ENCODE peak calls at places on chromosomes 2 and 18, in nine cellular contexts. E is COR-L47; O is CD8-positive, alpha-beta memory T cell; R is Ammon's horn; N is mammary epithelial cell; B is HEK293T; I is adipocyte; A is NCI-H1092 treated with DMSO at 0.1 percent for 48 hours; G is H54. S is an unnamed sample.

GRCh38 chr2:214203744-214204289 is 207.0 kb upstream of the VWC2L start:
- DNase-seq in O (no peak), I (no peak), E (no peak), B (no peak), R (no peak), A (no peak), G (no peak), N (peak), S (peak)

GRCh38 chr2:20806286-20806685 is 16.6 kb downstream of the LDAH start:
- DNase-seq in I (peak), O (no peak), E (no peak), B (no peak), G (no peak), R (no peak), N (no peak), A (no peak), S (no peak)

GRCh38 chr2:119691651-119692245 is 12.7 kb downstream of the TMEM177 start:
- DNase-seq in A (no peak), N (no peak), R (no peak), G (no peak), O (no peak), E (no peak), I (no peak), B (no peak), S (no peak)

GRCh38 chr2:210617732-210618330 is 61.4 kb downstream of the CPS1 start:
- DNase-seq in O (no peak), G (peak), R (peak), B (peak), N (peak), I (peak), E (peak), A (peak), S (peak)

GRCh38 chr2:144834954-144835633 is 315.2 kb upstream of the ZEB2 start:
- DNase-seq in A (no peak), B (no peak), N (peak), E (no peak), O (no peak), R (peak), I (peak), G (no peak), S (no peak)

GRCh38 chr2:48126180-48126579 is 219.9 kb upstream of the FBXO11 start:
- DNase-seq in I (peak), B (no peak), E (no peak), R (peak), O (no peak), G (no peak), N (no peak), A (no peak), S (no peak)

GRCh38 chr18:44855681-44856080 is 175.0 kb downstream of the SETBP1 start:
- DNase-seq in N (peak), B (no peak), G (no peak), R (no peak), O (no peak), I (no peak), E (no peak), A (no peak), S (no peak)

GRCh38 chr18:22557160-22557941 is 139.6 kb upstream of the CTAGE1 start:
- DNase-seq in B (no peak), O (no peak), N (no peak), E (no peak), A (no peak), G (no peak), I (no peak), R (no peak), S (no peak)

GRCh38 chr2:26970928-26971627 is 641 bp downstream of the MAPRE3 start:
- DNase-seq in A (peak), G (no peak), O (peak), N (peak), R (peak), B (peak), E (no peak), I (peak), S (peak)

GRCh38 chr2:63942788-63943187 is 76.4 kb downstream of the VPS54 start:
- DNase-seq in O (no peak), A (no peak), G (no peak), I (no peak), B (no peak), R (no peak), N (no peak), E (no peak), S (no peak)

GRCh38 chr2:10980071-10980470 is 68.3 kb downstream of the KCNF1 start:
- DNase-seq in N (no peak), G (no peak), E (no peak), R (no peak), B (no peak), I (no peak), O (no peak), A (no peak), S (no peak)

GRCh38 chr2:234952270-234953115 is 676 bp downstream of the SH3BP4 start:
- DNase-seq in G (no peak), A (no peak), I (peak), O (no peak), E (no peak), N (no peak), R (no peak), B (no peak), S (no peak)

GRCh38 chr2:178700922-178701342 is 106.3 kb downstream of the TTN start:
- DNase-seq in E (peak), B (peak), N (peak), O (no peak), R (no peak), G (peak), A (no peak), I (peak), S (no peak)

GRCh38 chr18:28041366-28041765 is 135.6 kb downstream of the CDH2 start:
- DNase-seq in O (no peak), A (no peak), E (no peak), N (no peak), I (peak), R (peak), G (no peak), B (no peak), S (peak)

GRCh38 chr2:127106457-127106997 is 427 bp downstream of the BIN1 start:
- DNase-seq in N (peak), B (peak), A (no peak), G (no peak), R (no peak), O (no peak), E (no peak), I (no peak), S (no peak)

GRCh38 chr2:162073776-162074578 is at the start of gene DPP4:
- DNase-seq in B (peak), G (no peak), A (peak), I (peak), R (no peak), E (no peak), O (peak), N (no peak), S (peak)

GRCh38 chr18:22879279-22879678 is 53.8 kb upstream of the RBBP8 start:
- DNase-seq in B (no peak), R (no peak), E (no peak), G (no peak), N (no peak), I (no peak), A (no peak), O (no peak), S (peak)

GRCh38 chr2:213152065-213152794 is 818 bp upstream of the IKZF2 start:
- DNase-seq in A (peak), B (peak), O (peak), R (peak), E (peak), G (peak), N (peak), I (peak), S (peak)

GRCh38 chr2:105578166-105578565 is 166.5 kb upstream of the NCK2 start:
- DNase-seq in R (no peak), I (no peak), B (no peak), O (no peak), E (no peak), N (no peak), A (no peak), G (no peak), S (no peak)

GRCh38 chr18:40063488-40063887 is 1891.5 kb upstream of the PIK3C3 start:
- DNase-seq in B (no peak), A (no peak), E (no peak), I (no peak), O (no peak), G (no peak), R (no peak), N (no peak), S (no peak)

GRCh38 chr18:72652990-72653593 is 109.0 kb upstream of the CBLN2 start:
- DNase-seq in I (peak), N (peak), B (peak), O (no peak), R (no peak), G (no peak), A (peak), E (peak), S (peak)

GRCh38 chr2:63055510-63056308 is 5.1 kb downstream of the OTX1 start:
- DNase-seq in A (no peak), I (peak), G (no peak), O (no peak), E (no peak), R (peak), B (no peak), N (no peak), S (no peak)

GRCh38 chr18:79397288-79397829 is 1.6 kb downstream of the NFATC1 start:
- DNase-seq in E (no peak), B (no peak), I (no peak), G (no peak), O (no peak), A (no peak), R (no peak), N (no peak), S (no peak)

GRCh38 chr18:8701546-8702118 is 3.7 kb upstream of the MTCL1 start:
- DNase-seq in E (no peak), I (peak), O (no peak), R (no peak), A (no peak), N (peak), G (peak), B (no peak), S (no peak)

GRCh38 chr2:147808520-147808919 is 36.3 kb upstream of the ACVR2A start:
- DNase-seq in N (no peak), G (no peak), E (no peak), A (no peak), O (no peak), R (no peak), B (no peak), I (no peak), S (no peak)

GRCh38 chr2:178865537-178865936 is 58.3 kb upstream of the TTN start:
- DNase-seq in A (no peak), E (peak), B (peak), R (no peak), G (no peak), N (no peak), I (no peak), O (no peak), S (no peak)

GRCh38 chr18:79477711-79478483 is 82.2 kb downstream of the NFATC1 start:
- DNase-seq in O (no peak), E (no peak), N (no peak), G (no peak), I (no peak), B (no peak), R (no peak), A (no peak), S (no peak)

GRCh38 chr2:134372611-134373131 is 118.8 kb downstream of the MGAT5 start:
- DNase-seq in R (peak), B (no peak), N (peak), O (no peak), I (peak), G (no peak), A (peak), E (peak), S (no peak)

GRCh38 chr2:159891917-159892691 is 94.1 kb upstream of the CD302 start:
- DNase-seq in I (peak), A (no peak), B (no peak), R (no peak), N (peak), O (no peak), E (no peak), G (peak), S (no peak)

GRCh38 chr2:26182887-26183630 is 10.2 kb downstream of the GAREM2 start:
- DNase-seq in O (no peak), E (no peak), A (no peak), R (no peak), B (no peak), N (no peak), G (no peak), I (no peak), S (no peak)

GRCh38 chr2:158202151-158202778 is 100.6 kb downstream of the UPP2 start:
- DNase-seq in A (peak), O (no peak), I (peak), R (no peak), B (no peak), N (peak), E (peak), G (no peak), S (no peak)

GRCh38 chr2:31580321-31581117 is at the start of gene SRD5A2:
- DNase-seq in R (no peak), O (no peak), A (no peak), I (no peak), B (no peak), E (no peak), N (peak), G (no peak), S (no peak)

GRCh38 chr2:37350034-37350433 is 5.6 kb downstream of the QPCT start:
- DNase-seq in I (no peak), R (no peak), G (no peak), E (peak), B (no peak), N (no peak), A (peak), O (no peak), S (no peak)

GRCh38 chr18:56575819-56576663 is 62.4 kb downstream of the TXNL1 start:
- DNase-seq in B (peak), E (peak), N (peak), G (peak), O (no peak), I (peak), R (peak), A (peak), S (peak)

GRCh38 chr2:119354860-119355259 is 11.8 kb downstream of the C2orf76 start:
- DNase-seq in I (no peak), A (no peak), B (no peak), E (no peak), N (no peak), G (no peak), O (no peak), R (no peak), S (no peak)

GRCh38 chr2:147174824-147175254 is 670.0 kb upstream of the ACVR2A start:
- DNase-seq in B (no peak), E (no peak), O (no peak), A (no peak), G (no peak), I (no peak), R (no peak), N (no peak), S (peak)

GRCh38 chr2:119240311-119241204 is 16.9 kb downstream of the STEAP3 start:
- DNase-seq in I (peak), N (peak), R (peak), E (peak), O (no peak), B (peak), G (peak), A (peak), S (peak)

S was measured in HAP-1.